ENCODE peak calls at places on chromosome 17, in five cellular contexts. Y, O, P, E and Z are unnamed samples. For H3K4me1, the result is how much of the 10 kb centered on the place peaks cover.

GRCh38 chr17:57243171-57243622 is 13.1 kb upstream of the MSI2 start:
- DNase-seq in Y (peak), O (peak), P (peak), E (peak), Z (no peak)

GRCh38 chr17:1496814-1497325 is 4.4 kb upstream of the MYO1C start:
- DNase-seq in Y (no peak), O (no peak), P (no peak), E (no peak), Z (no peak)

GRCh38 chr17:74904687-74905409 is 11.4 kb upstream of the FADS6 start:
- DNase-seq in Y (no peak), O (no peak), P (no peak), E (no peak), Z (no peak)

GRCh38 chr17:21602176-21602575 is 90.1 kb upstream of the KCNJ18 start:
- DNase-seq in Y (no peak), O (no peak), P (no peak), E (no peak), Z (no peak)

GRCh38 chr17:1487939-1488825 is 4.3 kb downstream of the MYO1C start:
- DNase-seq in Y (peak), O (peak), P (peak), E (peak), Z (no peak)

GRCh38 chr17:64565563-64565962 is 58.8 kb downstream of the CEP95 start:
- DNase-seq in Y (no peak), O (no peak), P (no peak), E (no peak), Z (no peak)

GRCh38 chr17:82217530-82218204 is 5.0 kb upstream of the CCDC57 start:
- DNase-seq in Y (peak), O (peak), P (no peak), E (peak), Z (peak)

GRCh38 chr17:65742433-65743312 is 181.2 kb upstream of the AXIN2 start:
- DNase-seq in Y (no peak), O (no peak), P (peak), E (peak), Z (no peak)

GRCh38 chr17:31663576-31663975 is 195.5 kb downstream of the COPRS start:
- DNase-seq in Y (no peak), O (no peak), P (no peak), E (peak), Z (no peak)

GRCh38 chr17:49290690-49291326 is 60.2 kb upstream of the PHOSPHO1 start:
- DNase-seq in Y (no peak), O (no peak), P (peak), E (peak), Z (no peak)

GRCh38 chr17:27861979-27862378 is 31.2 kb downstream of the LYRM9 start:
- DNase-seq in Y (no peak), O (peak), P (no peak), E (no peak), Z (no peak)

GRCh38 chr17:59502800-59503199 is 62.6 kb upstream of the DHX40 start:
- DNase-seq in Y (no peak), O (no peak), P (no peak), E (no peak), Z (no peak)

GRCh38 chr17:42193216-42194132 is 820 bp downstream of the GHDC start:
- DNase-seq in Y (no peak), O (no peak), P (no peak), E (no peak), Z (no peak)

GRCh38 chr17:40087049-40087794 is 13.2 kb downstream of the NR1D1 start:
- DNase-seq in Y (no peak), O (no peak), P (no peak), E (no peak), Z (no peak)

GRCh38 chr17:78883090-78883532 is 19.9 kb downstream of the CEP295NL start:
- DNase-seq in Y (peak), O (peak), P (no peak), E (peak), Z (no peak)

GRCh38 chr17:61351745-61352407 is 47.8 kb upstream of the TBX2 start:
- DNase-seq in Y (no peak), O (no peak), P (no peak), E (peak), Z (no peak)
- H3K27ac ChIP-seq in Y (no peak), O (no peak), P (no peak), E (no peak), Z (no peak)

GRCh38 chr17:35088647-35088910 is 25.1 kb upstream of the RFFL start:
- DNase-seq in Y (no peak), O (no peak), P (peak), E (no peak), Z (no peak)
- TF ChIP-seq CTCF in Y (no peak), O (no peak), P (no peak), E (no peak), Z (no peak)

GRCh38 chr17:55728361-55728760 is 5.7 kb upstream of the TMEM100 start:
- DNase-seq in Y (no peak), O (no peak), P (no peak), E (no peak), Z (no peak)

GRCh38 chr17:55729484-55729883 is 6.8 kb upstream of the TMEM100 start:
- DNase-seq in Y (no peak), O (no peak), P (no peak), E (no peak), Z (no peak)

GRCh38 chr17:55727920-55728319 is 5.3 kb upstream of the TMEM100 start:
- DNase-seq in Y (no peak), O (no peak), P (no peak), E (no peak), Z (no peak)

GRCh38 chr17:55730380-55730779 is 7.7 kb upstream of the TMEM100 start:
- DNase-seq in Y (no peak), O (no peak), P (no peak), E (no peak), Z (no peak)

GRCh38 chr17:55728833-55729232 is 6.2 kb upstream of the TMEM100 start:
- DNase-seq in Y (no peak), O (no peak), P (no peak), E (no peak), Z (no peak)
- H3K4me1 ChIP-seq in Y (half or more), O (under half), P (under half), E (under half), Z (half or more)

GRCh38 chr17:50508573-50509460 is 578 bp downstream of the MYCBPAP start:
- DNase-seq in Y (no peak), O (no peak), P (no peak), E (no peak), Z (no peak)
- H3K27ac ChIP-seq in Y (peak), O (no peak), P (peak), E (peak), Z (peak)

GRCh38 chr17:10879110-10879509 is 41.2 kb upstream of the PIRT start:
- DNase-seq in Y (peak), O (peak), P (peak), E (no peak), Z (no peak)
- TF ChIP-seq CTCF in Y (peak), O (no peak), P (peak), E (no peak), Z (no peak)